ENCODE peak calls at places on chromosomes 7 and 10, in six cellular contexts. I, M, T, S, J and L are unnamed samples.

GRCh38 chr7:135512135-135512887 is 2.4 kb upstream of the CNOT4 start:
- DNase-seq in I (no peak), M (peak; percentile 65), T (no peak), S (no peak), J (no peak), L (peak; percentile 50)

GRCh38 chr7:1669486-1669951 is 558 bp upstream of the ELFN1 start:
- DNase-seq in I (no peak), M (no peak), T (no peak), S (no peak), J (no peak), L (no peak)

GRCh38 chr7:79787623-79788022 is 334.2 kb upstream of the MAGI2 start:
- DNase-seq in I (no peak), M (peak; percentile 51), T (no peak), S (no peak), J (no peak), L (no peak)

GRCh38 chr10:70773965-70774809 is 11.0 kb downstream of the TBATA start:
- DNase-seq in I (no peak), M (no peak), T (peak; percentile 23), S (no peak), J (no peak), L (peak; percentile 9)

GRCh38 chr10:34194259-34194658 is 620.8 kb downstream of the PARD3 start:
- DNase-seq in I (peak; percentile 69), M (peak; percentile 68), T (no peak), S (no peak), J (no peak), L (peak; percentile 42)

GRCh38 chr10:112307631-112308502 is 24.7 kb downstream of the TECTB start:
- DNase-seq in I (no peak), M (peak; percentile 62), T (no peak), S (no peak), J (peak; percentile 7), L (peak; percentile 63)

GRCh38 chr10:132606536-132607316 is 69.1 kb downstream of the INPP5A start:
- DNase-seq in I (no peak), M (no peak), T (peak; percentile 92), S (no peak), J (peak; percentile 88), L (peak; percentile 87)

GRCh38 chr7:157495594-157495993 is 158.8 kb downstream of the DNAJB6 start:
- DNase-seq in I (no peak), M (no peak), T (no peak), S (no peak), J (no peak), L (no peak)